ENCODE peak calls at places on chromosomes 2 and 18, in four cellular contexts. One of them, this sample, is unnamed.

GRCh38 chr2:23859983-23860382 is 66.9 kb downstream of the ATAD2B start:
- DNase-seq in mucosa of gallbladder: no peak
- DNase-seq in C1 segment of cervical spinal cord: no peak
- DNase-seq in activated CD8-positive, alpha-beta memory T cell treated with anti-CD3 and anti-CD28 coated beads for 4 hours: no peak
- DNase-seq in this sample: no peak

GRCh38 chr2:98805412-98806265 is 74.7 kb upstream of the MGAT4A start:
- DNase-seq in C1 segment of cervical spinal cord: no peak
- DNase-seq in activated CD8-positive, alpha-beta memory T cell treated with anti-CD3 and anti-CD28 coated beads for 4 hours: no peak
- DNase-seq in mucosa of gallbladder: no peak
- DNase-seq in this sample: peak; percentile 29

GRCh38 chr2:109466674-109467575 is 146.8 kb downstream of the SEPTIN10 start:
- DNase-seq in activated CD8-positive, alpha-beta memory T cell treated with anti-CD3 and anti-CD28 coated beads for 4 hours: no peak
- DNase-seq in C1 segment of cervical spinal cord: no peak
- DNase-seq in mucosa of gallbladder: no peak
- DNase-seq in this sample: no peak

GRCh38 chr2:21367421-21367820 is 243.7 kb downstream of the TDRD15 start:
- DNase-seq in mucosa of gallbladder: no peak
- DNase-seq in activated CD8-positive, alpha-beta memory T cell treated with anti-CD3 and anti-CD28 coated beads for 4 hours: no peak
- DNase-seq in C1 segment of cervical spinal cord: no peak
- DNase-seq in this sample: no peak

GRCh38 chr2:20221939-20222768 is 2.8 kb downstream of the SDC1 start:
- DNase-seq in activated CD8-positive, alpha-beta memory T cell treated with anti-CD3 and anti-CD28 coated beads for 4 hours: no peak
- DNase-seq in mucosa of gallbladder: no peak
- DNase-seq in C1 segment of cervical spinal cord: no peak
- DNase-seq in this sample: no peak

GRCh38 chr18:2846241-2846637 is 567 bp upstream of the EMILIN2 start:
- DNase-seq in C1 segment of cervical spinal cord: no peak
- DNase-seq in mucosa of gallbladder: no peak
- DNase-seq in activated CD8-positive, alpha-beta memory T cell treated with anti-CD3 and anti-CD28 coated beads for 4 hours: no peak
- DNase-seq in this sample: no peak

GRCh38 chr2:42249887-42250286 is 80.7 kb downstream of the EML4 start:
- DNase-seq in activated CD8-positive, alpha-beta memory T cell treated with anti-CD3 and anti-CD28 coated beads for 4 hours: no peak
- DNase-seq in C1 segment of cervical spinal cord: no peak
- DNase-seq in mucosa of gallbladder: peak; percentile 42
- DNase-seq in this sample: no peak

GRCh38 chr18:63098014-63098981 is 221.3 kb downstream of the BCL2 start:
- DNase-seq in activated CD8-positive, alpha-beta memory T cell treated with anti-CD3 and anti-CD28 coated beads for 4 hours: peak; percentile 5
- DNase-seq in C1 segment of cervical spinal cord: no peak
- DNase-seq in mucosa of gallbladder: no peak
- DNase-seq in this sample: no peak

This sample was measured in adrenal gland.